ENCODE peak calls at places on chromosomes 2 and 18, in nine cellular contexts. O, P, I, S, K, V, Q, G and J are unnamed samples.

GRCh38 chr2:113167115-113167932 is 6.4 kb upstream of the PSD4 start:
- DNase-seq in O (no peak), P (peak), I (no peak), S (no peak), K (no peak), V (peak), Q (no peak), G (no peak), J (no peak)

GRCh38 chr2:1501196-1501851 is 88.1 kb downstream of the TPO start:
- DNase-seq in O (no peak), P (no peak), I (no peak), S (no peak), K (no peak), V (no peak), Q (no peak), G (no peak), J (no peak)

GRCh38 chr18:2898131-2898640 is 51.4 kb downstream of the EMILIN2 start:
- DNase-seq in O (no peak), P (no peak), I (no peak), S (no peak), K (peak), V (no peak), Q (no peak), G (peak), J (no peak)

GRCh38 chr18:54147439-54147838 is 77.0 kb downstream of the MBD2 start:
- DNase-seq in O (no peak), P (no peak), I (no peak), S (no peak), K (no peak), V (no peak), Q (no peak), G (no peak), J (no peak)

GRCh38 chr18:59848002-59848401 is 51.8 kb upstream of the PMAIP1 start:
- DNase-seq in O (no peak), P (no peak), I (no peak), S (no peak), K (no peak), V (no peak), Q (no peak), G (no peak), J (no peak)

GRCh38 chr2:49265471-49265870 is 111.2 kb upstream of the FSHR start:
- DNase-seq in O (peak), P (no peak), I (no peak), S (no peak), K (no peak), V (no peak), Q (no peak), G (no peak), J (no peak)

GRCh38 chr2:189444322-189444721 is 3.0 kb downstream of the WDR75 start:
- DNase-seq in O (no peak), P (no peak), I (no peak), S (no peak), K (no peak), V (no peak), Q (no peak), G (no peak), J (no peak)

GRCh38 chr18:25686960-25687520 is 335.1 kb upstream of the ZNF521 start:
- DNase-seq in O (no peak), P (no peak), I (no peak), S (no peak), K (peak), V (no peak), Q (no peak), G (no peak), J (no peak)

GRCh38 chr2:62112192-62112591 is 83.7 kb upstream of the B3GNT2 start:
- DNase-seq in O (no peak), P (no peak), I (no peak), S (peak), K (peak), V (no peak), Q (no peak), G (no peak), J (no peak)

GRCh38 chr2:71154798-71155197 is 24.4 kb downstream of the MPHOSPH10 start:
- DNase-seq in O (no peak), P (peak), I (peak), S (no peak), K (no peak), V (no peak), Q (peak), G (peak), J (peak)

GRCh38 chr2:113876503-113877387 is 13.1 kb upstream of the ACTR3 start:
- DNase-seq in O (peak), P (peak), I (peak), S (no peak), K (no peak), V (peak), Q (peak), G (peak), J (no peak)

GRCh38 chr2:214076527-214076926 is 334.3 kb upstream of the VWC2L start:
- DNase-seq in O (no peak), P (no peak), I (peak), S (no peak), K (peak), V (no peak), Q (no peak), G (no peak), J (no peak)

GRCh38 chr18:70422061-70422965 is 133.5 kb downstream of the SOCS6 start:
- DNase-seq in O (peak), P (peak), I (peak), S (peak), K (peak), V (peak), Q (no peak), G (no peak), J (no peak)

GRCh38 chr2:173922068-173922467 is 43.1 kb downstream of the SP3 start:
- DNase-seq in O (no peak), P (no peak), I (no peak), S (no peak), K (no peak), V (no peak), Q (no peak), G (no peak), J (no peak)

GRCh38 chr2:130832296-130832940 is 4.3 kb upstream of the ARHGEF4 start:
- DNase-seq in O (no peak), P (no peak), I (no peak), S (no peak), K (no peak), V (no peak), Q (no peak), G (peak), J (no peak)

GRCh38 chr2:188452084-188452483 is 160.4 kb downstream of the GULP1 start:
- DNase-seq in O (no peak), P (no peak), I (no peak), S (no peak), K (peak), V (no peak), Q (no peak), G (no peak), J (no peak)

GRCh38 chr18:9353596-9353995 is 19.0 kb downstream of the TWSG1 start:
- DNase-seq in O (no peak), P (no peak), I (no peak), S (no peak), K (no peak), V (no peak), Q (no peak), G (no peak), J (no peak)

GRCh38 chr18:63762518-63762917 is 12.7 kb upstream of the SERPINB7 start:
- DNase-seq in O (peak), P (no peak), I (no peak), S (peak), K (peak), V (no peak), Q (no peak), G (no peak), J (no peak)

GRCh38 chr2:17184512-17184911 is 333.7 kb downstream of the RAD51AP2 start:
- DNase-seq in O (no peak), P (no peak), I (no peak), S (no peak), K (no peak), V (no peak), Q (no peak), G (no peak), J (no peak)

GRCh38 chr18:47903809-47904208 is 26.6 kb downstream of the SMAD2 start:
- DNase-seq in O (no peak), P (no peak), I (no peak), S (no peak), K (no peak), V (no peak), Q (no peak), G (no peak), J (no peak)

GRCh38 chr2:113010088-113010487 is 4.8 kb downstream of the IL36A start:
- DNase-seq in O (peak), P (no peak), I (no peak), S (no peak), K (no peak), V (no peak), Q (no peak), G (no peak), J (no peak)

GRCh38 chr2:172438741-172439508 is 11.5 kb downstream of the ITGA6 start:
- DNase-seq in O (peak), P (peak), I (peak), S (no peak), K (no peak), V (no peak), Q (no peak), G (no peak), J (no peak)

GRCh38 chr2:191693778-191694177 is 15.8 kb downstream of the NABP1 start:
- DNase-seq in O (no peak), P (no peak), I (no peak), S (no peak), K (no peak), V (no peak), Q (no peak), G (no peak), J (no peak)

GRCh38 chr2:88199912-88200682 is 30.0 kb downstream of the THNSL2 start:
- DNase-seq in O (peak), P (peak), I (no peak), S (no peak), K (no peak), V (peak), Q (peak), G (peak), J (peak)

GRCh38 chr18:32469190-32469611 is 1.5 kb downstream of the GAREM1 start:
- DNase-seq in O (peak), P (peak), I (peak), S (no peak), K (peak), V (peak), Q (no peak), G (peak), J (peak)

GRCh38 chr18:9653390-9653789 is 39.0 kb upstream of the PPP4R1 start:
- DNase-seq in O (peak), P (no peak), I (no peak), S (no peak), K (peak), V (no peak), Q (no peak), G (no peak), J (no peak)

GRCh38 chr2:165391791-165392190 is 77.7 kb upstream of the CSRNP3 start:
- DNase-seq in O (no peak), P (no peak), I (no peak), S (no peak), K (no peak), V (no peak), Q (no peak), G (no peak), J (no peak)

GRCh38 chr2:10915236-10915635 is 3.5 kb downstream of the KCNF1 start:
- DNase-seq in O (no peak), P (no peak), I (no peak), S (no peak), K (no peak), V (no peak), Q (peak), G (no peak), J (no peak)

GRCh38 chr2:10915731-10916331 is 4.1 kb downstream of the KCNF1 start:
- DNase-seq in O (no peak), P (no peak), I (no peak), S (no peak), K (no peak), V (no peak), Q (peak), G (peak), J (no peak)

GRCh38 chr2:10917927-10918326 is 6.2 kb downstream of the KCNF1 start:
- DNase-seq in O (no peak), P (no peak), I (no peak), S (no peak), K (no peak), V (no peak), Q (no peak), G (no peak), J (no peak)

GRCh38 chr2:10918661-10919414 is 7.1 kb downstream of the KCNF1 start:
- DNase-seq in O (peak), P (peak), I (no peak), S (no peak), K (no peak), V (peak), Q (no peak), G (peak), J (no peak)

GRCh38 chr2:10916953-10917352 is 5.2 kb downstream of the KCNF1 start:
- DNase-seq in O (no peak), P (no peak), I (no peak), S (no peak), K (no peak), V (no peak), Q (peak), G (peak), J (no peak)
- TF ChIP-seq CTCF in O (no peak), P (no peak), I (no peak), S (no peak), K (no peak), V (no peak), Q (no peak), G (no peak), J (no peak)

GRCh38 chr2:169229590-169229989 is 132.7 kb downstream of the LRP2 start:
- DNase-seq in O (no peak), P (no peak), I (no peak), S (no peak), K (no peak), V (no peak), Q (no peak), G (no peak), J (no peak)
- TF ChIP-seq CTCF in O (no peak), P (no peak), I (no peak), S (no peak), K (no peak), V (no peak), Q (no peak), G (no peak), J (no peak)

GRCh38 chr2:240013343-240013742 is 11.8 kb downstream of the NDUFA10 start:
- DNase-seq in O (peak), P (no peak), I (no peak), S (no peak), K (no peak), V (no peak), Q (no peak), G (no peak), J (no peak)
- TF ChIP-seq CTCF in O (peak), P (no peak), I (peak), S (peak), K (peak), V (no peak), Q (peak), G (peak), J (peak)

GRCh38 chr2:30422437-30422805 is 24.6 kb upstream of the LCLAT1 start:
- DNase-seq in O (peak), P (peak), I (no peak), S (no peak), K (peak), V (no peak), Q (no peak), G (no peak), J (no peak)

GRCh38 chr2:30427606-30428005 is 19.4 kb upstream of the LCLAT1 start:
- DNase-seq in O (no peak), P (no peak), I (no peak), S (no peak), K (no peak), V (no peak), Q (no peak), G (no peak), J (no peak)

GRCh38 chr2:30424231-30424630 is 22.8 kb upstream of the LCLAT1 start:
- DNase-seq in O (no peak), P (no peak), I (no peak), S (no peak), K (no peak), V (no peak), Q (no peak), G (no peak), J (no peak)

GRCh38 chr2:30428034-30428662 is 18.9 kb upstream of the LCLAT1 start:
- DNase-seq in O (no peak), P (no peak), I (no peak), S (no peak), K (no peak), V (no peak), Q (no peak), G (no peak), J (no peak)

DNA sequence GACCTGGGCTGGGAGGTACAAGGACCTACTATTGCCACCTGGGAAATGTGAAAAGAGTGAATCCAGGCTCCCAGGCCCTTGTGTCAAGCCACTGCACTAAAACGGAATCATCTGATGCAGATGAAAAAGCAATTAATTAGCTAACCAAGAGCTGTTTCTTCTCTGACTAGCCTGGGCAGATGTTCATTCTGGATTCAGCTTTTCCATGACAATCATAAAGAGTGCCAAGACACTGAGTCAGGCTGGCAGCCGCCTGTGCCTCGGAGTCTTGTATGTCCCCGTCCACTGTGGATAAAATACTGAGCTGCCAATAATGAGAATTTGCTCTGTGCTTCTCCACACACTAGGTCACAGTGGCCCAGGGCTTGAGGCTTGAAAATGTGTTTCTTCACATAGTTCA is 21.7 kb upstream of the LCLAT1 start:
- DNase-seq in O (no peak), P (no peak), I (no peak), S (no peak), K (peak), V (no peak), Q (no peak), G (no peak), J (no peak)
- TF ChIP-seq CTCF in O (no peak), P (no peak), I (no peak), S (no peak), K (no peak), V (no peak), Q (no peak), G (no peak), J (no peak)